ENCODE peak calls at places on chromosomes 13 and 19, in seven cellular contexts. One of them, this sample, is unnamed.

GRCh38 chr13:40318366-40318765 is 348.1 kb downstream of the FOXO1 start:
- DNase-seq in NCI-H774: no peak
- DNase-seq in substantia nigra: no peak
- DNase-seq in aorta: peak
- DNase-seq in SW480: no peak
- DNase-seq in NCI-H187: peak
- DNase-seq in Calu3: peak
- DNase-seq in this sample: peak

GRCh38 chr13:93714171-93714570 is 487.6 kb downstream of the GPC6 start:
- DNase-seq in NCI-H774: no peak
- DNase-seq in substantia nigra: no peak
- DNase-seq in aorta: no peak
- DNase-seq in SW480: no peak
- DNase-seq in NCI-H187: no peak
- DNase-seq in Calu3: no peak
- DNase-seq in this sample: no peak

GRCh38 chr19:2193807-2194206 is 30.1 kb downstream of the DOT1L start:
- DNase-seq in NCI-H774: no peak
- DNase-seq in substantia nigra: no peak
- DNase-seq in aorta: no peak
- DNase-seq in SW480: no peak
- DNase-seq in NCI-H187: no peak
- DNase-seq in Calu3: no peak
- DNase-seq in this sample: no peak

GRCh38 chr13:79459906-79460305 is 21.0 kb upstream of the NDFIP2 start:
- DNase-seq in NCI-H774: no peak
- DNase-seq in substantia nigra: no peak
- DNase-seq in aorta: no peak
- DNase-seq in SW480: no peak
- DNase-seq in NCI-H187: no peak
- DNase-seq in Calu3: no peak
- DNase-seq in this sample: no peak

GRCh38 chr19:47063874-47064273 is 15.4 kb upstream of the TMEM160 start:
- DNase-seq in NCI-H774: no peak
- DNase-seq in substantia nigra: no peak
- DNase-seq in aorta: no peak
- DNase-seq in SW480: no peak
- DNase-seq in NCI-H187: no peak
- DNase-seq in Calu3: no peak
- DNase-seq in this sample: no peak

GRCh38 chr13:99862243-99862642 is 109.3 kb downstream of the ZIC5 start:
- DNase-seq in NCI-H774: no peak
- DNase-seq in substantia nigra: no peak
- DNase-seq in aorta: no peak
- DNase-seq in SW480: no peak
- DNase-seq in NCI-H187: no peak
- DNase-seq in Calu3: no peak
- DNase-seq in this sample: no peak

GRCh38 chr19:51224163-51224641 is 678 bp upstream of the CD33 start:
- DNase-seq in NCI-H774: no peak
- DNase-seq in substantia nigra: no peak
- DNase-seq in aorta: no peak
- DNase-seq in SW480: no peak
- DNase-seq in NCI-H187: no peak
- DNase-seq in Calu3: no peak
- DNase-seq in this sample: no peak

GRCh38 chr13:42405665-42406390 is 133.9 kb downstream of the AKAP11 start:
- DNase-seq in NCI-H774: no peak
- DNase-seq in substantia nigra: no peak
- DNase-seq in aorta: no peak
- DNase-seq in SW480: no peak
- DNase-seq in NCI-H187: no peak
- DNase-seq in Calu3: peak
- DNase-seq in this sample: no peak

GRCh38 chr19:33498391-33499000 is 23.1 kb downstream of the PEPD start:
- DNase-seq in NCI-H774: no peak
- DNase-seq in substantia nigra: no peak
- DNase-seq in aorta: peak
- DNase-seq in SW480: no peak
- DNase-seq in NCI-H187: no peak
- DNase-seq in Calu3: no peak
- DNase-seq in this sample: no peak

GRCh38 chr13:65292488-65292901 is 1937.6 kb downstream of the PCDH9 start:
- DNase-seq in NCI-H774: no peak
- DNase-seq in substantia nigra: no peak
- DNase-seq in aorta: no peak
- DNase-seq in SW480: no peak
- DNase-seq in NCI-H187: no peak
- DNase-seq in Calu3: no peak
- DNase-seq in this sample: peak

GRCh38 chr13:97113231-97114001 is 108.7 kb upstream of the MBNL2 start:
- DNase-seq in NCI-H774: peak
- DNase-seq in substantia nigra: peak
- DNase-seq in aorta: no peak
- DNase-seq in SW480: no peak
- DNase-seq in NCI-H187: peak
- DNase-seq in Calu3: no peak
- DNase-seq in this sample: no peak

GRCh38 chr13:98504029-98504351 is 72.9 kb downstream of the STK24 start:
- DNase-seq in NCI-H774: no peak
- DNase-seq in substantia nigra: no peak
- DNase-seq in aorta: no peak
- DNase-seq in SW480: no peak
- DNase-seq in NCI-H187: no peak
- DNase-seq in Calu3: no peak
- DNase-seq in this sample: no peak

GRCh38 chr13:113146750-113147149 is 11.7 kb upstream of the PROZ start:
- DNase-seq in NCI-H774: no peak
- DNase-seq in substantia nigra: no peak
- DNase-seq in aorta: no peak
- DNase-seq in SW480: no peak
- DNase-seq in NCI-H187: no peak
- DNase-seq in Calu3: no peak
- DNase-seq in this sample: no peak

GRCh38 chr19:11843741-11844140 is 4.8 kb upstream of the ZNF439 start:
- DNase-seq in NCI-H774: no peak
- DNase-seq in substantia nigra: no peak
- DNase-seq in aorta: no peak
- DNase-seq in SW480: no peak
- DNase-seq in NCI-H187: no peak
- DNase-seq in Calu3: no peak
- DNase-seq in this sample: no peak

GRCh38 chr19:3968556-3969434 is 2.1 kb downstream of the DAPK3 start:
- DNase-seq in NCI-H774: peak
- DNase-seq in substantia nigra: peak
- DNase-seq in aorta: peak
- DNase-seq in SW480: peak
- DNase-seq in NCI-H187: no peak
- DNase-seq in Calu3: peak
- DNase-seq in this sample: peak

GRCh38 chr19:52724701-52725514 is 9.9 kb downstream of the ZNF611 start:
- DNase-seq in NCI-H774: no peak
- DNase-seq in substantia nigra: no peak
- DNase-seq in aorta: no peak
- DNase-seq in SW480: no peak
- DNase-seq in NCI-H187: no peak
- DNase-seq in Calu3: no peak
- DNase-seq in this sample: no peak

GRCh38 chr13:99614465-99614885 is 113.2 kb downstream of the TM9SF2 start:
- DNase-seq in NCI-H774: peak
- DNase-seq in substantia nigra: no peak
- DNase-seq in aorta: no peak
- DNase-seq in SW480: peak
- DNase-seq in NCI-H187: no peak
- DNase-seq in Calu3: peak
- DNase-seq in this sample: no peak

GRCh38 chr13:101267656-101268055 is 148.7 kb downstream of the NALCN start:
- DNase-seq in NCI-H774: no peak
- DNase-seq in substantia nigra: no peak
- DNase-seq in aorta: no peak
- DNase-seq in SW480: peak
- DNase-seq in NCI-H187: no peak
- DNase-seq in Calu3: no peak
- DNase-seq in this sample: no peak

GRCh38 chr19:49403404-49404187 is 15.5 kb downstream of the KASH5 start:
- DNase-seq in NCI-H774: no peak
- DNase-seq in substantia nigra: no peak
- DNase-seq in aorta: no peak
- DNase-seq in SW480: peak
- DNase-seq in NCI-H187: peak
- DNase-seq in Calu3: no peak
- DNase-seq in this sample: peak

GRCh38 chr13:38602261-38602660 is 84.6 kb upstream of the FREM2 start:
- DNase-seq in NCI-H774: no peak
- DNase-seq in substantia nigra: no peak
- DNase-seq in aorta: no peak
- DNase-seq in SW480: peak
- DNase-seq in NCI-H187: no peak
- DNase-seq in Calu3: peak
- DNase-seq in this sample: no peak

GRCh38 chr19:13051581-13052165 is 51.0 kb downstream of the LYL1 start:
- DNase-seq in NCI-H774: peak
- DNase-seq in substantia nigra: no peak
- DNase-seq in aorta: peak
- DNase-seq in SW480: no peak
- DNase-seq in NCI-H187: peak
- DNase-seq in Calu3: peak
- DNase-seq in this sample: peak

GRCh38 chr13:113117956-113118327 is 4.7 kb upstream of the F10 start:
- DNase-seq in NCI-H774: no peak
- DNase-seq in substantia nigra: no peak
- DNase-seq in aorta: no peak
- DNase-seq in SW480: no peak
- DNase-seq in NCI-H187: no peak
- DNase-seq in Calu3: no peak
- DNase-seq in this sample: no peak

GRCh38 chr13:42553098-42554046 is 20.6 kb upstream of the TNFSF11 start:
- DNase-seq in NCI-H774: no peak
- DNase-seq in substantia nigra: no peak
- DNase-seq in aorta: no peak
- DNase-seq in SW480: no peak
- DNase-seq in NCI-H187: no peak
- DNase-seq in Calu3: no peak
- DNase-seq in this sample: no peak

GRCh38 chr13:77833331-77833863 is 85.2 kb downstream of the EDNRB start:
- DNase-seq in NCI-H774: no peak
- DNase-seq in substantia nigra: no peak
- DNase-seq in aorta: no peak
- DNase-seq in SW480: no peak
- DNase-seq in NCI-H187: no peak
- DNase-seq in Calu3: no peak
- DNase-seq in this sample: no peak

GRCh38 chr13:33052446-33052845 is 36.2 kb downstream of the KL start:
- DNase-seq in NCI-H774: no peak
- DNase-seq in substantia nigra: no peak
- DNase-seq in aorta: no peak
- DNase-seq in SW480: no peak
- DNase-seq in NCI-H187: no peak
- DNase-seq in Calu3: no peak
- DNase-seq in this sample: no peak

GRCh38 chr13:109740721-109741120 is 45.7 kb downstream of the IRS2 start:
- DNase-seq in NCI-H774: no peak
- DNase-seq in substantia nigra: no peak
- DNase-seq in aorta: no peak
- DNase-seq in SW480: no peak
- DNase-seq in NCI-H187: no peak
- DNase-seq in Calu3: no peak
- DNase-seq in this sample: no peak

GRCh38 chr13:79401259-79402071 is 4.6 kb downstream of the RBM26 start:
- DNase-seq in NCI-H774: no peak
- DNase-seq in substantia nigra: no peak
- DNase-seq in aorta: no peak
- DNase-seq in SW480: no peak
- DNase-seq in NCI-H187: no peak
- DNase-seq in Calu3: no peak
- DNase-seq in this sample: no peak

GRCh38 chr13:114122591-114123211 is 9.7 kb downstream of the RASA3 start:
- DNase-seq in NCI-H774: no peak
- DNase-seq in substantia nigra: peak
- DNase-seq in aorta: no peak
- DNase-seq in SW480: no peak
- DNase-seq in NCI-H187: no peak
- DNase-seq in Calu3: no peak
- DNase-seq in this sample: no peak

GRCh38 chr19:3338541-3339181 is 27.7 kb upstream of the NFIC start:
- DNase-seq in NCI-H774: peak
- DNase-seq in substantia nigra: no peak
- DNase-seq in aorta: peak
- DNase-seq in SW480: no peak
- DNase-seq in NCI-H187: no peak
- DNase-seq in Calu3: peak
- DNase-seq in this sample: no peak

GRCh38 chr19:28419312-28419711 is 793.6 kb downstream of the UQCRFS1 start:
- DNase-seq in NCI-H774: no peak
- DNase-seq in substantia nigra: no peak
- DNase-seq in aorta: no peak
- DNase-seq in SW480: no peak
- DNase-seq in NCI-H187: no peak
- DNase-seq in Calu3: no peak
- DNase-seq in this sample: no peak

GRCh38 chr19:11381535-11382369 is 2.4 kb downstream of the EPOR start:
- DNase-seq in NCI-H774: no peak
- DNase-seq in substantia nigra: no peak
- DNase-seq in aorta: peak
- DNase-seq in SW480: peak
- DNase-seq in NCI-H187: no peak
- DNase-seq in Calu3: peak
- DNase-seq in this sample: peak

GRCh38 chr13:110423689-110424302 is 116.7 kb downstream of the COL4A2 start:
- DNase-seq in NCI-H774: no peak
- DNase-seq in substantia nigra: no peak
- DNase-seq in aorta: no peak
- DNase-seq in SW480: no peak
- DNase-seq in NCI-H187: no peak
- DNase-seq in Calu3: no peak
- DNase-seq in this sample: no peak

This sample was measured in HEK293T.